ENCODE peak calls at places on chromosomes 12 and 14, in four cellular contexts. One of them, this sample, is unnamed. For H3K4me1, the result is how much of the 10 kb centered on the place peaks cover.

GRCh38 chr14:68548194-68549056 is 244.4 kb downstream of the ZFP36L1 start:
- DNase-seq in GM12878: no peak
- DNase-seq in HepG2: no peak
- DNase-seq in H1: peak
- DNase-seq in this sample: no peak

GRCh38 chr12:90428881-90429280 is 526.1 kb downstream of the CCER1 start:
- DNase-seq in HepG2: no peak
- DNase-seq in H1: no peak
- DNase-seq in GM12878: no peak
- DNase-seq in this sample: no peak

GRCh38 chr14:75279739-75280447 is 1.3 kb downstream of the FOS start:
- DNase-seq in HepG2: no peak
- DNase-seq in H1: peak
- DNase-seq in GM12878: no peak
- DNase-seq in this sample: no peak

GRCh38 chr12:20125259-20125919 is 242.9 kb upstream of the PDE3A start:
- DNase-seq in HepG2: no peak
- DNase-seq in H1: no peak
- DNase-seq in GM12878: no peak
- DNase-seq in this sample: no peak

GRCh38 chr12:117367006-117367638 is 5.7 kb upstream of the NOS1 start:
- DNase-seq in H1: peak
- DNase-seq in GM12878: peak
- DNase-seq in HepG2: peak
- DNase-seq in this sample: peak

GRCh38 chr12:95611676-95612309 is 60.5 kb upstream of the USP44 start:
- DNase-seq in GM12878: no peak
- DNase-seq in H1: no peak
- DNase-seq in HepG2: peak
- DNase-seq in this sample: peak

GRCh38 chr12:68119724-68120211 is 39.8 kb downstream of the IFNG start:
- DNase-seq in HepG2: no peak
- DNase-seq in H1: no peak
- DNase-seq in GM12878: peak
- DNase-seq in this sample: no peak

GRCh38 chr12:57343703-57344378 is 87.0 kb downstream of the R3HDM2 start:
- DNase-seq in GM12878: no peak
- DNase-seq in HepG2: no peak
- DNase-seq in H1: no peak
- DNase-seq in this sample: no peak

GRCh38 chr12:88111074-88111652 is 30.7 kb downstream of the CEP290 start:
- DNase-seq in H1: no peak
- DNase-seq in GM12878: peak
- DNase-seq in HepG2: peak
- DNase-seq in this sample: peak

GRCh38 chr12:4824415-4824814 is 85.3 kb upstream of the KCNA1 start:
- DNase-seq in GM12878: no peak
- DNase-seq in H1: no peak
- DNase-seq in HepG2: no peak
- DNase-seq in this sample: peak

GRCh38 chr12:42332301-42332894 is 6.4 kb downstream of the PPHLN1 start:
- DNase-seq in HepG2: peak
- DNase-seq in H1: no peak
- DNase-seq in GM12878: no peak
- DNase-seq in this sample: no peak

GRCh38 chr12:31591308-31591901 is 469 bp upstream of the DENND5B start:
- DNase-seq in GM12878: no peak
- DNase-seq in H1: no peak
- DNase-seq in HepG2: no peak
- DNase-seq in this sample: no peak

GRCh38 chr12:89731064-89731463 is 22.4 kb upstream of the ATP2B1 start:
- DNase-seq in H1: no peak
- DNase-seq in GM12878: no peak
- DNase-seq in HepG2: no peak
- DNase-seq in this sample: no peak

GRCh38 chr12:19850341-19851065 is 411.2 kb downstream of the AEBP2 start:
- DNase-seq in H1: no peak
- DNase-seq in HepG2: no peak
- DNase-seq in GM12878: no peak
- DNase-seq in this sample: peak

GRCh38 chr14:101372494-101372813 is 188.8 kb upstream of the DIO3 start:
- DNase-seq in GM12878: no peak
- DNase-seq in HepG2: no peak
- DNase-seq in H1: no peak
- DNase-seq in this sample: no peak

GRCh38 chr12:64088431-64089349 is 133.4 kb downstream of the KICS2 start:
- DNase-seq in HepG2: peak
- DNase-seq in H1: no peak
- DNase-seq in GM12878: no peak
- DNase-seq in this sample: peak

GRCh38 chr12:24954261-24954660 is 5.4 kb upstream of the BCAT1 start:
- DNase-seq in GM12878: no peak
- DNase-seq in HepG2: no peak
- DNase-seq in H1: no peak
- DNase-seq in this sample: no peak

GRCh38 chr12:77324416-77324762 is 259.0 kb upstream of the E2F7 start:
- DNase-seq in H1: no peak
- DNase-seq in HepG2: no peak
- DNase-seq in GM12878: no peak
- DNase-seq in this sample: no peak

GRCh38 chr12:5442251-5443006 is 10.5 kb downstream of the NTF3 start:
- DNase-seq in GM12878: no peak
- DNase-seq in H1: no peak
- DNase-seq in HepG2: peak
- DNase-seq in this sample: no peak

GRCh38 chr12:71440393-71441349 is 1.1 kb downstream of the LGR5 start:
- DNase-seq in H1: peak
- DNase-seq in HepG2: peak
- DNase-seq in GM12878: no peak
- DNase-seq in this sample: no peak

GRCh38 chr12:124018526-124018925 is 45.5 kb downstream of the ZNF664 start:
- DNase-seq in H1: no peak
- DNase-seq in GM12878: no peak
- DNase-seq in HepG2: no peak
- DNase-seq in this sample: no peak

GRCh38 chr14:50333010-50333409 is 20.9 kb downstream of the DMAC2L start:
- DNase-seq in H1: no peak
- DNase-seq in GM12878: no peak
- DNase-seq in HepG2: no peak
- DNase-seq in this sample: no peak

GRCh38 chr12:13571035-13571434 is 374.5 kb downstream of the EMP1 start:
- DNase-seq in GM12878: no peak
- DNase-seq in HepG2: peak
- DNase-seq in H1: no peak
- DNase-seq in this sample: no peak

GRCh38 chr12:132653567-132654290 is 33.4 kb downstream of the POLE start:
- DNase-seq in HepG2: no peak
- DNase-seq in H1: no peak
- DNase-seq in GM12878: no peak
- DNase-seq in this sample: no peak

GRCh38 chr12:46402451-46402850 is 29.9 kb upstream of the SLC38A2 start:
- DNase-seq in GM12878: no peak
- DNase-seq in H1: no peak
- DNase-seq in HepG2: no peak
- DNase-seq in this sample: no peak

GRCh38 chr14:68407275-68407674 is 385.6 kb downstream of the ZFP36L1 start:
- DNase-seq in HepG2: no peak
- DNase-seq in H1: no peak
- DNase-seq in GM12878: no peak
- DNase-seq in this sample: no peak

GRCh38 chr12:4283512-4284255 is 10.1 kb downstream of the CCND2 start:
- DNase-seq in H1: no peak
- DNase-seq in HepG2: no peak
- DNase-seq in GM12878: no peak
- DNase-seq in this sample: no peak

GRCh38 chr12:42326466-42327226 is 679 bp downstream of the PPHLN1 start:
- DNase-seq in HepG2: peak
- DNase-seq in H1: no peak
- DNase-seq in GM12878: no peak
- DNase-seq in this sample: no peak

GRCh38 chr12:79997115-79997805 is 62.4 kb upstream of the PPP1R12A start:
- DNase-seq in GM12878: peak
- DNase-seq in HepG2: no peak
- DNase-seq in H1: no peak
- DNase-seq in this sample: no peak

GRCh38 chr12:55446334-55446733 is 2.5 kb downstream of the OR6C2 start:
- DNase-seq in GM12878: no peak
- DNase-seq in H1: no peak
- DNase-seq in HepG2: peak
- DNase-seq in this sample: no peak

GRCh38 chr12:130473266-130473665 is 135.6 kb downstream of the PIWIL1 start:
- DNase-seq in GM12878: no peak
- DNase-seq in HepG2: no peak
- DNase-seq in H1: no peak
- DNase-seq in this sample: no peak

GRCh38 chr12:42485823-42486222 is 103.7 kb downstream of the PRICKLE1 start:
- DNase-seq in HepG2: no peak
- DNase-seq in GM12878: no peak
- DNase-seq in H1: peak
- DNase-seq in this sample: peak

GRCh38 chr14:49687942-49688700 is at the start of gene POLE2:
- DNase-seq in H1: peak
- DNase-seq in GM12878: no peak
- DNase-seq in HepG2: peak
- DNase-seq in this sample: peak

GRCh38 chr12:111437816-111438454 is 32.2 kb downstream of the SH2B3 start:
- DNase-seq in HepG2: no peak
- DNase-seq in GM12878: no peak
- DNase-seq in H1: no peak
- DNase-seq in this sample: no peak

GRCh38 chr12:632102-632696 is 31.0 kb downstream of the NINJ2 start:
- DNase-seq in GM12878: no peak
- DNase-seq in HepG2: peak
- DNase-seq in H1: no peak
- DNase-seq in this sample: peak
- TF ChIP-seq YY1 in GM12878: no peak
- TF ChIP-seq YY1 in HepG2: no peak
- TF ChIP-seq YY1 in H1: no peak
- TF ChIP-seq YY1 in this sample: no peak

DNA sequence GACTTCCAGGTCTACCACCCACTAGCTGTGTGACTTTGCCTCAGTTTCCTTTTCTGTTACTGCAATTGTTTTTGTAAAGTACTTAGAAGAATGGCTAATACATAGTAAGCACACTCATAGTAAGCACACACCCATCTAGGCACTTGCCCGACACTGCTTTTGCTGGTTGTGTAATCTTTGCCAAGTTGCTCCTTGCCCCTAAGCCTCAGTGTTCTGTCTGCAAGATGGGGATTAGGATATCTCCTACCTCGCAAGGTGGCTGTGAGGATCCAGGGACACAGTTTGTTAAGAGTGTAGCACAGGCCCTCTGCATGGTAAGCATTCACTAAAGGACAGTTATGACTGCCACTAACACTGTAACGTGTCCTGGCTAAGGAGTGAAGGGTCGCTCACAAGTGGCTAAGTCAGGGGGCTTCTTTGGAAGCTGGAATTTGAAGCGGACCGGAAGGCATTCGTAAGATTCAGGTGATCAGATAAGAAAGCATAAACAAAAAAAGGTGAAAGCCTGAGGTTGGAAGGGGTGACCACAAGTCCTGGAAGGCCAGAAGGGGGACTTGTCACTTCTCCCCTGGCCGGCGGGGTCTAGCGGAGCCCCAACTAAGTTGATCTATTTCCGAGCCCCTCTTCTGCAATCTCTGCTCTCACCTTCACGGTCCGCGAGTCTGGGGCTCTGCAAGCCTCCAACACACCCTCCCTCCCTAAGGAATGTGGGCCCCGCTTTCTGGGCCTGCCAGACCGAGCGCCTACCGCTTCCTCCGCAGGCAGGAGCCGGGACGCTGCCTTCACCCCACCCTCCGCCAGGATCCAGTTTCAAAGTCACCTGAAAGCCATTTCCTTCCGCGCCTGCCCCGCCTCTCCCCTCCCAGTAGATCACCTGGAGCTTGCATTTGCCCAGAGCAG is 1.5 kb upstream of the PLEKHG3 start:
- DNase-seq in GM12878: no peak
- DNase-seq in HepG2: no peak
- DNase-seq in H1: peak
- DNase-seq in this sample: no peak
- H3K4me1 ChIP-seq in GM12878: under half
- H3K4me1 ChIP-seq in HepG2: under half
- H3K4me1 ChIP-seq in H1: half or more
- H3K4me1 ChIP-seq in this sample: under half

GRCh38 chr14:91511014-91511466 is 930 bp upstream of the PPP4R3A start:
- DNase-seq in H1: no peak
- DNase-seq in GM12878: no peak
- DNase-seq in HepG2: peak
- DNase-seq in this sample: no peak

GRCh38 chr14:91509083-91509877 is 830 bp downstream of the PPP4R3A start:
- DNase-seq in HepG2: peak
- DNase-seq in H1: peak
- DNase-seq in GM12878: no peak
- DNase-seq in this sample: no peak

GRCh38 chr14:91508105-91508504 is 2.0 kb downstream of the PPP4R3A start:
- DNase-seq in HepG2: no peak
- DNase-seq in GM12878: no peak
- DNase-seq in H1: no peak
- DNase-seq in this sample: no peak

GRCh38 chr14:91510171-91511013 is at the start of gene PPP4R3A:
- DNase-seq in H1: peak
- DNase-seq in GM12878: peak
- DNase-seq in HepG2: peak
- DNase-seq in this sample: peak

DNA sequence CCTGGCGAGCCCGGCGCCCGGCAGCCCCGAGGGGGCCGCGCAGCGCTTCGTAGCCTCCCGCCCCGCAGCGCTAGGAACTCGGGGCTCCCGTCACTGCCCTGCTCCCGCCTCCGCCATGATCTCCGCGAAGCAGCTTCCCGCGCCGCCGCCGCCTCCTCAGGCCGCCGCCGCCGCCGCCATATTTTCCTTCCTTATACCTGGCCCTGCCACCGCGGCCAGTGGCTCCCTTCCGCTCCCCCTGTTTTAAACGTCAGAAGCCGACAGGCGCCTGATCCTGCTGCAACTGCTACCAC is 286 bp downstream of the PPP4R3A start:
- DNase-seq in HepG2: no peak
- DNase-seq in H1: no peak
- DNase-seq in GM12878: no peak
- DNase-seq in this sample: no peak
- TF ChIP-seq SUZ12 in HepG2: no peak
- TF ChIP-seq SUZ12 in H1: no peak
- TF ChIP-seq SUZ12 in GM12878: no peak
- TF ChIP-seq SUZ12 in this sample: no peak

DNA sequence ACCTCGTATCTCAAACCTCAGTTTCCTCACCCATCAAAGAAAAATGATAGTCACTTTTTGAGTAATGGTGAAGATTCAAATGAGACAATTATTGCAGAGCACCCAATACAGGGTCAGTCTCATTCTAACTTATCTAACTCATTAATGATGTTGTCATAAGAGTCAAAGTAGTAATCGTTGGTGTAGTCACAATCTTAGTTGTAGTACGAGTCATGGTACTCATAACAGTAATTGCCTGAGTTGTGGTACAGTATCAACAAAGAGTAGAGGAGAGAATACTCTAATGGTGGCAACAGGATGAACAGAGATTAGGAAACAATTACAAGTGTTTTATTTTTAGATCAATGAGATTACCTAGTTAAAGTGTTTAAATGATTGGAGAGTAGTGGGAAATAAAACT is 93.6 kb upstream of the TMTC2 start:
- DNase-seq in H1: no peak
- DNase-seq in GM12878: peak
- DNase-seq in HepG2: no peak
- DNase-seq in this sample: no peak
- TF ChIP-seq YY1 in H1: no peak
- TF ChIP-seq YY1 in GM12878: no peak
- TF ChIP-seq YY1 in HepG2: no peak
- TF ChIP-seq YY1 in this sample: no peak